ENCODE peak calls at places on chromosomes 13 and 19, in nine cellular contexts. B is HuH-7; G is stimulated activated CD4-positive, alpha-beta T cell treated with anti-CD3 and anti-CD28 coated beads, Interleukin-4, amount 100 ng/mL, for 1 hour; I is ascending aorta; Z is Peyer's patch; J is neuronal stem cell; D is NCI-H1048; Q is mesothelial cell of epicardium; Y is NCI-H69. X is an unnamed sample.

GRCh38 chr19:34363094-34363493 is 1.9 kb upstream of the GPI start:
- DNase-seq in B (peak; percentile 29), G (no peak), I (no peak), Z (no peak), J (no peak), D (no peak), Q (no peak), Y (peak; percentile 12), X (peak; percentile 65)

GRCh38 chr13:57874530-57874929 is 243.0 kb downstream of the PCDH17 start:
- DNase-seq in B (no peak), G (no peak), I (no peak), Z (no peak), J (no peak), D (no peak), Q (no peak), Y (no peak), X (no peak)

GRCh38 chr19:50719566-50719965 is at the start of gene SHANK1:
- DNase-seq in B (no peak), G (no peak), I (no peak), Z (no peak), J (no peak), D (no peak), Q (no peak), Y (no peak), X (no peak)

GRCh38 chr19:16159655-16160054 is 13.7 kb downstream of the CIB3 start:
- DNase-seq in B (no peak), G (no peak), I (no peak), Z (no peak), J (no peak), D (no peak), Q (no peak), Y (no peak), X (no peak)

GRCh38 chr19:2266183-2266993 is 10.2 kb upstream of the JSRP1 start:
- DNase-seq in B (no peak), G (peak; percentile 38), I (peak; percentile 91), Z (peak; percentile 95), J (no peak), D (no peak), Q (peak; percentile 60), Y (peak; percentile 61), X (no peak)

GRCh38 chr13:30308548-30308947 is 1.2 kb upstream of the KATNAL1 start:
- DNase-seq in B (no peak), G (no peak), I (no peak), Z (no peak), J (no peak), D (no peak), Q (no peak), Y (peak; percentile 34), X (no peak)

GRCh38 chr19:13064092-13064489 is 38.6 kb downstream of the LYL1 start:
- DNase-seq in B (no peak), G (no peak), I (no peak), Z (no peak), J (no peak), D (no peak), Q (no peak), Y (no peak), X (no peak)

GRCh38 chr13:44815507-44816074 is 173.7 kb downstream of the NUFIP1 start:
- DNase-seq in B (peak; percentile 64), G (peak; percentile 14), I (peak; percentile 67), Z (no peak), J (peak; percentile 43), D (no peak), Q (peak; percentile 43), Y (no peak), X (no peak)

GRCh38 chr13:108326318-108326717 is 56.8 kb downstream of the TNFSF13B start:
- DNase-seq in B (no peak), G (no peak), I (no peak), Z (no peak), J (no peak), D (no peak), Q (no peak), Y (peak; percentile 39), X (no peak)

GRCh38 chr13:50162001-50162400 is 146.8 kb downstream of the KCNRG start:
- DNase-seq in B (no peak), G (no peak), I (no peak), Z (no peak), J (no peak), D (no peak), Q (no peak), Y (peak; percentile 22), X (no peak)

GRCh38 chr13:49060698-49061387 is 85.1 kb downstream of the FNDC3A start:
- DNase-seq in B (no peak), G (no peak), I (no peak), Z (no peak), J (no peak), D (no peak), Q (no peak), Y (no peak), X (no peak)

GRCh38 chr13:72983085-72983768 is 75.6 kb upstream of the KLF5 start:
- DNase-seq in B (no peak), G (no peak), I (no peak), Z (peak; percentile 77), J (no peak), D (no peak), Q (no peak), Y (no peak), X (no peak)

GRCh38 chr13:99905224-99905623 is 66.3 kb downstream of the ZIC5 start:
- DNase-seq in B (no peak), G (no peak), I (no peak), Z (no peak), J (no peak), D (no peak), Q (no peak), Y (peak; percentile 95), X (no peak)

GRCh38 chr19:39400997-39401548 is 5.6 kb upstream of the ZFP36 start:
- DNase-seq in B (no peak), G (no peak), I (no peak), Z (no peak), J (no peak), D (no peak), Q (no peak), Y (no peak), X (no peak)

GRCh38 chr13:82772802-82773201 is 1109.5 kb downstream of the SLITRK1 start:
- DNase-seq in B (no peak), G (no peak), I (no peak), Z (no peak), J (no peak), D (no peak), Q (no peak), Y (peak; percentile 54), X (no peak)

GRCh38 chr13:98443329-98443728 is 133.6 kb downstream of the STK24 start:
- DNase-seq in B (no peak), G (no peak), I (no peak), Z (no peak), J (no peak), D (no peak), Q (no peak), Y (no peak), X (no peak)

GRCh38 chr13:108200781-108201398 is 14.4 kb downstream of the LIG4 start:
- DNase-seq in B (no peak), G (no peak), I (no peak), Z (no peak), J (no peak), D (no peak), Q (no peak), Y (no peak), X (no peak)

GRCh38 chr19:48292798-48293197 is 22.9 kb downstream of the ZNF114 start:
- DNase-seq in B (no peak), G (no peak), I (no peak), Z (no peak), J (no peak), D (no peak), Q (no peak), Y (no peak), X (no peak)

GRCh38 chr13:27953671-27954405 is 15.3 kb downstream of the CDX2 start:
- DNase-seq in B (peak; percentile 70), G (peak; percentile 69), I (peak; percentile 78), Z (peak; percentile 88), J (peak; percentile 89), D (peak; percentile 64), Q (peak; percentile 93), Y (peak; percentile 68), X (no peak)